ENCODE peak calls at places on chromosomes 1 and 21, in eight cellular contexts. One of them, this sample, is unnamed.

GRCh38 chr1:204456826-204457361 is 37.7 kb downstream of the PIK3C2B start:
- DNase-seq in Right ventricle myocardium superior: peak; percentile 52
- DNase-seq in iris pigment epithelial cell: no peak
- DNase-seq in HTR-8/SVneo: no peak
- DNase-seq in activated CD4-positive, alpha-beta T cell treated with anti-CD3 and anti-CD28 coated beads, Interleukin-2, amount 50 U/mL, for 1 hour: no peak
- DNase-seq in AG09319: no peak
- DNase-seq in NCI-H345: no peak
- DNase-seq in upper lobe of right lung: no peak
- DNase-seq in this sample: no peak

GRCh38 chr1:27403065-27403726 is 10.8 kb downstream of the GPR3 start:
- DNase-seq in AG09319: no peak
- DNase-seq in upper lobe of right lung: peak; percentile 73
- DNase-seq in NCI-H345: no peak
- DNase-seq in activated CD4-positive, alpha-beta T cell treated with anti-CD3 and anti-CD28 coated beads, Interleukin-2, amount 50 U/mL, for 1 hour: peak; percentile 12
- DNase-seq in HTR-8/SVneo: no peak
- DNase-seq in iris pigment epithelial cell: peak; percentile 28
- DNase-seq in Right ventricle myocardium superior: peak; percentile 83
- DNase-seq in this sample: no peak

GRCh38 chr1:174785506-174785905 is 214.2 kb upstream of the CACYBP start:
- DNase-seq in activated CD4-positive, alpha-beta T cell treated with anti-CD3 and anti-CD28 coated beads, Interleukin-2, amount 50 U/mL, for 1 hour: no peak
- DNase-seq in NCI-H345: no peak
- DNase-seq in HTR-8/SVneo: no peak
- DNase-seq in AG09319: no peak
- DNase-seq in upper lobe of right lung: no peak
- DNase-seq in iris pigment epithelial cell: no peak
- DNase-seq in Right ventricle myocardium superior: no peak
- DNase-seq in this sample: no peak

GRCh38 chr1:41590331-41590730 is 105.8 kb upstream of the EDN2 start:
- DNase-seq in activated CD4-positive, alpha-beta T cell treated with anti-CD3 and anti-CD28 coated beads, Interleukin-2, amount 50 U/mL, for 1 hour: no peak
- DNase-seq in HTR-8/SVneo: no peak
- DNase-seq in iris pigment epithelial cell: no peak
- DNase-seq in AG09319: no peak
- DNase-seq in NCI-H345: no peak
- DNase-seq in upper lobe of right lung: no peak
- DNase-seq in Right ventricle myocardium superior: no peak
- DNase-seq in this sample: no peak

GRCh38 chr1:96096138-96097011 is 625.2 kb upstream of the PTBP2 start:
- DNase-seq in NCI-H345: no peak
- DNase-seq in upper lobe of right lung: no peak
- DNase-seq in AG09319: no peak
- DNase-seq in activated CD4-positive, alpha-beta T cell treated with anti-CD3 and anti-CD28 coated beads, Interleukin-2, amount 50 U/mL, for 1 hour: no peak
- DNase-seq in iris pigment epithelial cell: no peak
- DNase-seq in Right ventricle myocardium superior: no peak
- DNase-seq in HTR-8/SVneo: no peak
- DNase-seq in this sample: no peak

GRCh38 chr1:8708259-8708658 is 109.2 kb downstream of the RERE start:
- DNase-seq in HTR-8/SVneo: no peak
- DNase-seq in iris pigment epithelial cell: no peak
- DNase-seq in Right ventricle myocardium superior: no peak
- DNase-seq in upper lobe of right lung: no peak
- DNase-seq in activated CD4-positive, alpha-beta T cell treated with anti-CD3 and anti-CD28 coated beads, Interleukin-2, amount 50 U/mL, for 1 hour: no peak
- DNase-seq in AG09319: no peak
- DNase-seq in NCI-H345: no peak
- DNase-seq in this sample: no peak

GRCh38 chr1:200072636-200073285 is 45.3 kb downstream of the NR5A2 start:
- DNase-seq in iris pigment epithelial cell: no peak
- DNase-seq in activated CD4-positive, alpha-beta T cell treated with anti-CD3 and anti-CD28 coated beads, Interleukin-2, amount 50 U/mL, for 1 hour: no peak
- DNase-seq in Right ventricle myocardium superior: no peak
- DNase-seq in HTR-8/SVneo: no peak
- DNase-seq in upper lobe of right lung: no peak
- DNase-seq in AG09319: no peak
- DNase-seq in NCI-H345: no peak
- DNase-seq in this sample: no peak

GRCh38 chr21:32136546-32136945 is 142.3 kb downstream of the MIS18A start:
- DNase-seq in NCI-H345: peak; percentile 44
- DNase-seq in upper lobe of right lung: no peak
- DNase-seq in iris pigment epithelial cell: no peak
- DNase-seq in HTR-8/SVneo: no peak
- DNase-seq in AG09319: no peak
- DNase-seq in Right ventricle myocardium superior: no peak
- DNase-seq in activated CD4-positive, alpha-beta T cell treated with anti-CD3 and anti-CD28 coated beads, Interleukin-2, amount 50 U/mL, for 1 hour: no peak
- DNase-seq in this sample: no peak

GRCh38 chr1:211632808-211633522 is 42.5 kb downstream of the NEK2 start:
- DNase-seq in Right ventricle myocardium superior: peak; percentile 83
- DNase-seq in activated CD4-positive, alpha-beta T cell treated with anti-CD3 and anti-CD28 coated beads, Interleukin-2, amount 50 U/mL, for 1 hour: no peak
- DNase-seq in upper lobe of right lung: no peak
- DNase-seq in NCI-H345: no peak
- DNase-seq in iris pigment epithelial cell: peak; percentile 74
- DNase-seq in AG09319: no peak
- DNase-seq in HTR-8/SVneo: no peak
- DNase-seq in this sample: no peak

GRCh38 chr1:229562686-229563085 is 4.2 kb upstream of the ABCB10 start:
- DNase-seq in Right ventricle myocardium superior: no peak
- DNase-seq in activated CD4-positive, alpha-beta T cell treated with anti-CD3 and anti-CD28 coated beads, Interleukin-2, amount 50 U/mL, for 1 hour: no peak
- DNase-seq in AG09319: no peak
- DNase-seq in NCI-H345: no peak
- DNase-seq in HTR-8/SVneo: no peak
- DNase-seq in iris pigment epithelial cell: peak; percentile 24
- DNase-seq in upper lobe of right lung: no peak
- DNase-seq in this sample: no peak

GRCh38 chr1:243729956-243730355 is 120.1 kb downstream of the AKT3 start:
- DNase-seq in NCI-H345: no peak
- DNase-seq in activated CD4-positive, alpha-beta T cell treated with anti-CD3 and anti-CD28 coated beads, Interleukin-2, amount 50 U/mL, for 1 hour: no peak
- DNase-seq in upper lobe of right lung: no peak
- DNase-seq in HTR-8/SVneo: no peak
- DNase-seq in Right ventricle myocardium superior: no peak
- DNase-seq in AG09319: no peak
- DNase-seq in iris pigment epithelial cell: no peak
- DNase-seq in this sample: no peak

GRCh38 chr1:167587342-167587741 is 33.8 kb upstream of the CREG1 start:
- DNase-seq in AG09319: no peak
- DNase-seq in iris pigment epithelial cell: no peak
- DNase-seq in HTR-8/SVneo: no peak
- DNase-seq in upper lobe of right lung: no peak
- DNase-seq in NCI-H345: no peak
- DNase-seq in activated CD4-positive, alpha-beta T cell treated with anti-CD3 and anti-CD28 coated beads, Interleukin-2, amount 50 U/mL, for 1 hour: no peak
- DNase-seq in Right ventricle myocardium superior: no peak
- DNase-seq in this sample: no peak

GRCh38 chr1:53135735-53136114 is 6.7 kb downstream of the SLC1A7 start:
- DNase-seq in HTR-8/SVneo: peak; percentile 21
- DNase-seq in Right ventricle myocardium superior: no peak
- DNase-seq in NCI-H345: no peak
- DNase-seq in AG09319: peak; percentile 74
- DNase-seq in upper lobe of right lung: no peak
- DNase-seq in iris pigment epithelial cell: peak; percentile 70
- DNase-seq in activated CD4-positive, alpha-beta T cell treated with anti-CD3 and anti-CD28 coated beads, Interleukin-2, amount 50 U/mL, for 1 hour: no peak
- DNase-seq in this sample: no peak

GRCh38 chr1:188709146-188709545 is 1768.5 kb downstream of the BRINP3 start:
- DNase-seq in activated CD4-positive, alpha-beta T cell treated with anti-CD3 and anti-CD28 coated beads, Interleukin-2, amount 50 U/mL, for 1 hour: no peak
- DNase-seq in NCI-H345: peak; percentile 55
- DNase-seq in Right ventricle myocardium superior: no peak
- DNase-seq in AG09319: no peak
- DNase-seq in upper lobe of right lung: no peak
- DNase-seq in HTR-8/SVneo: no peak
- DNase-seq in iris pigment epithelial cell: no peak
- DNase-seq in this sample: no peak

GRCh38 chr1:109247401-109248365 is 1.7 kb upstream of the CELSR2 start:
- DNase-seq in iris pigment epithelial cell: no peak
- DNase-seq in NCI-H345: no peak
- DNase-seq in Right ventricle myocardium superior: no peak
- DNase-seq in HTR-8/SVneo: no peak
- DNase-seq in AG09319: no peak
- DNase-seq in upper lobe of right lung: peak; percentile 46
- DNase-seq in activated CD4-positive, alpha-beta T cell treated with anti-CD3 and anti-CD28 coated beads, Interleukin-2, amount 50 U/mL, for 1 hour: no peak
- DNase-seq in this sample: no peak

GRCh38 chr1:17027900-17028299 is 16.2 kb upstream of the ATP13A2 start:
- DNase-seq in upper lobe of right lung: no peak
- DNase-seq in HTR-8/SVneo: no peak
- DNase-seq in AG09319: no peak
- DNase-seq in activated CD4-positive, alpha-beta T cell treated with anti-CD3 and anti-CD28 coated beads, Interleukin-2, amount 50 U/mL, for 1 hour: no peak
- DNase-seq in iris pigment epithelial cell: no peak
- DNase-seq in Right ventricle myocardium superior: no peak
- DNase-seq in NCI-H345: no peak
- DNase-seq in this sample: no peak

GRCh38 chr1:150268342-150268705 is 492 bp downstream of the APH1A start:
- DNase-seq in upper lobe of right lung: peak; percentile 74
- DNase-seq in iris pigment epithelial cell: peak; percentile 31
- DNase-seq in HTR-8/SVneo: no peak
- DNase-seq in AG09319: no peak
- DNase-seq in activated CD4-positive, alpha-beta T cell treated with anti-CD3 and anti-CD28 coated beads, Interleukin-2, amount 50 U/mL, for 1 hour: peak; percentile 45
- DNase-seq in Right ventricle myocardium superior: no peak
- DNase-seq in NCI-H345: peak; percentile 45
- DNase-seq in this sample: no peak

GRCh38 chr1:227779021-227779441 is 36.4 kb upstream of the PRSS38 start:
- DNase-seq in HTR-8/SVneo: no peak
- DNase-seq in upper lobe of right lung: peak; percentile 42
- DNase-seq in activated CD4-positive, alpha-beta T cell treated with anti-CD3 and anti-CD28 coated beads, Interleukin-2, amount 50 U/mL, for 1 hour: no peak
- DNase-seq in iris pigment epithelial cell: no peak
- DNase-seq in Right ventricle myocardium superior: no peak
- DNase-seq in NCI-H345: no peak
- DNase-seq in AG09319: no peak
- DNase-seq in this sample: no peak

GRCh38 chr1:156726549-156727226 is 1.6 kb upstream of the METTL25B start:
- DNase-seq in upper lobe of right lung: no peak
- DNase-seq in HTR-8/SVneo: no peak
- DNase-seq in AG09319: no peak
- DNase-seq in iris pigment epithelial cell: peak; percentile 71
- DNase-seq in NCI-H345: no peak
- DNase-seq in Right ventricle myocardium superior: no peak
- DNase-seq in activated CD4-positive, alpha-beta T cell treated with anti-CD3 and anti-CD28 coated beads, Interleukin-2, amount 50 U/mL, for 1 hour: peak; percentile 41
- DNase-seq in this sample: peak; percentile 20